ENCODE peak calls at places on chromosomes 3 and 15, in seven cellular contexts. W is activated T-cell treated with anti-CD3 and anti-CD28 coated beads for 1 hour, F is 8988T, D is fibroblast of the aortic adventitia, Y is stomach, Q is stromal cell of bone marrow, O is NCI-H1092. M is an unnamed sample.
A peak's percentile ranks its signal among the peaks of the same experiment; 100 is the strongest.

GRCh38 chr3:150252462-150252861 is 155.6 kb upstream of the TSC22D2 start:
- DNase-seq in Y (no peak), O (no peak), W (no peak), D (peak; percentile 45), Q (peak; percentile 51), F (no peak), M (no peak)

GRCh38 chr3:13080591-13080990 is 7.4 kb upstream of the IQSEC1 start:
- DNase-seq in O (no peak), F (no peak), W (no peak), Q (peak; percentile 31), Y (no peak), D (peak; percentile 7), M (no peak)

GRCh38 chr3:177478170-177478859 is 281.0 kb upstream of the TBL1XR1 start:
- DNase-seq in Y (peak; percentile 46), W (no peak), F (no peak), D (peak; percentile 100), O (no peak), Q (peak; percentile 99), M (no peak)

GRCh38 chr3:187101184-187102072 is 37.9 kb downstream of the RPL39L start:
- DNase-seq in F (no peak), O (no peak), D (peak; percentile 91), W (peak; percentile 49), Y (peak; percentile 69), Q (peak; percentile 43), M (no peak)

GRCh38 chr15:69991493-69991892 is 106.2 kb downstream of the TLE3 start:
- DNase-seq in W (no peak), D (no peak), O (no peak), F (no peak), Q (no peak), Y (no peak), M (no peak)

GRCh38 chr3:10757021-10757820 is 58.8 kb upstream of the SLC6A11 start:
- DNase-seq in Q (no peak), D (peak; percentile 41), W (no peak), Y (no peak), O (no peak), F (no peak), M (no peak)

GRCh38 chr3:77041756-77042155 is 1.9 kb downstream of the ROBO2 start:
- DNase-seq in W (no peak), D (no peak), Y (no peak), Q (no peak), F (no peak), O (no peak), M (no peak)

GRCh38 chr3:52289747-52290595 is 2.3 kb downstream of the GLYCTK start:
- DNase-seq in O (no peak), F (peak; percentile 40), Y (peak; percentile 69), D (no peak), W (no peak), Q (no peak), M (no peak)

GRCh38 chr15:94174399-94174802 is 57.0 kb upstream of the MCTP2 start:
- DNase-seq in O (no peak), W (no peak), D (no peak), Q (peak; percentile 84), Y (no peak), F (no peak), M (no peak)

GRCh38 chr3:78937486-78937885 is 830.3 kb downstream of the ROBO1 start:
- DNase-seq in F (no peak), D (no peak), Q (no peak), O (no peak), Y (no peak), W (no peak), M (no peak)

GRCh38 chr3:160982497-160982896 is 122.7 kb downstream of the B3GALNT1 start:
- DNase-seq in O (no peak), F (no peak), Y (no peak), Q (no peak), W (no peak), D (no peak), M (no peak)

GRCh38 chr3:178084938-178085816 is 451.1 kb upstream of the KCNMB2 start:
- DNase-seq in O (peak; percentile 93), Y (peak; percentile 50), F (no peak), D (peak; percentile 71), Q (peak; percentile 72), W (peak; percentile 11), M (peak; percentile 24)

GRCh38 chr3:164458986-164459385 is 619.3 kb downstream of the SI start:
- DNase-seq in W (no peak), F (no peak), D (peak; percentile 65), Q (peak; percentile 65), O (no peak), Y (no peak), M (no peak)

GRCh38 chr15:90982135-90982534 is 12.2 kb downstream of the PRC1 start:
- DNase-seq in Q (no peak), F (no peak), W (no peak), O (no peak), Y (no peak), D (peak; percentile 46), M (no peak)

GRCh38 chr15:94610069-94610863 is 378.9 kb downstream of the MCTP2 start:
- DNase-seq in Y (no peak), Q (no peak), F (no peak), D (no peak), W (no peak), O (no peak), M (no peak)

GRCh38 chr15:26841514-26841913 is 25.3 kb upstream of the GABRA5 start:
- DNase-seq in O (no peak), Y (no peak), F (no peak), W (no peak), Q (no peak), D (no peak), M (no peak)

GRCh38 chr15:88144921-88145320 is 111.6 kb downstream of the NTRK3 start:
- DNase-seq in O (no peak), Y (no peak), F (no peak), Q (no peak), D (no peak), W (no peak), M (no peak)

GRCh38 chr3:102053375-102053989 is 204.2 kb downstream of the NFKBIZ start:
- DNase-seq in D (peak; percentile 82), F (no peak), Q (peak; percentile 36), W (no peak), Y (no peak), O (no peak), M (no peak)

GRCh38 chr15:40927497-40928346 is 1.4 kb upstream of the DLL4 start:
- DNase-seq in Q (no peak), D (no peak), O (no peak), W (no peak), F (no peak), Y (no peak), M (no peak)

GRCh38 chr15:73872370-73872769 is 994 bp upstream of the TBC1D21 start:
- DNase-seq in Q (peak; percentile 3), Y (no peak), F (no peak), W (no peak), O (no peak), D (peak; percentile 37), M (no peak)

GRCh38 chr15:50767332-50767861 is 1.9 kb upstream of the SPPL2A start:
- DNase-seq in O (no peak), Q (no peak), Y (no peak), D (no peak), F (no peak), W (no peak), M (no peak)

GRCh38 chr3:87997298-87997697 is 61.5 kb downstream of the CGGBP1 start:
- DNase-seq in Y (no peak), D (peak; percentile 18), F (no peak), W (no peak), Q (peak; percentile 30), O (no peak), M (no peak)

GRCh38 chr3:138124689-138125420 is 7.3 kb downstream of the A4GNT start:
- DNase-seq in Y (no peak), D (peak; percentile 70), W (no peak), Q (no peak), O (no peak), F (no peak), M (no peak)

GRCh38 chr15:97652700-97653167 is 307.8 kb upstream of the ARRDC4 start:
- DNase-seq in W (no peak), O (no peak), Y (no peak), Q (no peak), F (no peak), D (no peak), M (peak; percentile 15)

GRCh38 chr15:23877502-23878412 is 190.7 kb upstream of the NDN start:
- DNase-seq in D (no peak), W (no peak), O (peak; percentile 41), Q (no peak), F (no peak), Y (peak; percentile 52), M (peak; percentile 58)

GRCh38 chr3:36192901-36193300 is 187.4 kb upstream of the STAC start:
- DNase-seq in Y (no peak), W (no peak), F (no peak), D (no peak), Q (no peak), O (no peak), M (no peak)

GRCh38 chr3:183782576-183782975 is 42.8 kb downstream of the MAP6D1 start:
- DNase-seq in Q (no peak), W (no peak), F (no peak), D (no peak), O (no peak), Y (no peak), M (no peak)

GRCh38 chr3:56720836-56721235 is 37.8 kb upstream of the TASOR start:
- DNase-seq in Y (no peak), F (no peak), O (no peak), W (no peak), D (no peak), Q (no peak), M (no peak)

GRCh38 chr15:94576889-94577533 is 345.6 kb downstream of the MCTP2 start:
- DNase-seq in D (no peak), Y (peak; percentile 31), Q (peak; percentile 0), O (no peak), F (peak; percentile 11), W (no peak), M (no peak)

GRCh38 chr3:46574263-46574662 is 8.2 kb upstream of the LRRC2 start:
- DNase-seq in D (no peak), F (no peak), Q (no peak), Y (no peak), W (no peak), O (no peak), M (no peak)

GRCh38 chr3:127073931-127074820 is 91.3 kb downstream of the PLXNA1 start:
- DNase-seq in F (no peak), Q (no peak), O (no peak), Y (no peak), D (peak; percentile 74), W (no peak), M (no peak)

GRCh38 chr3:127566801-127567200 is 23.7 kb downstream of the TPRA1 start:
- DNase-seq in Y (no peak), W (no peak), Q (no peak), O (no peak), F (no peak), D (no peak), M (no peak)

GRCh38 chr15:99951471-99951870 is 218.2 kb upstream of the LYSMD4 start:
- DNase-seq in O (no peak), Q (peak; percentile 62), Y (no peak), D (peak; percentile 2), W (no peak), F (no peak), M (no peak)

GRCh38 chr15:23038741-23039150 is 623 bp downstream of the TUBGCP5 start:
- DNase-seq in Q (peak; percentile 28), W (no peak), Y (no peak), F (no peak), O (no peak), D (peak; percentile 62), M (no peak)

GRCh38 chr3:117507958-117508357 is 798.4 kb downstream of the TUSC7 start:
- DNase-seq in D (no peak), Y (no peak), O (no peak), F (no peak), W (no peak), Q (no peak), M (no peak)

GRCh38 chr3:106371605-106372292 is 502.9 kb upstream of the CBLB start:
- DNase-seq in F (no peak), O (no peak), Y (no peak), Q (no peak), W (no peak), D (peak; percentile 86), M (no peak)

GRCh38 chr15:34154725-34155204 is 52.9 kb downstream of the PGBD4 start:
- DNase-seq in O (no peak), D (no peak), W (no peak), Y (no peak), Q (no peak), F (no peak), M (no peak)